ENCODE peak calls at places on chromosomes 3 and 15, in six cellular contexts. J, I, S, L, F and E are unnamed samples.

GRCh38 chr15:97904196-97904572 is 56.3 kb upstream of the ARRDC4 start:
- DNase-seq in J (peak; percentile 79), I (peak; percentile 70), S (peak; percentile 34), L (peak; percentile 80), F (peak; percentile 41), E (no peak)

GRCh38 chr3:64495413-64495812 is 192.4 kb downstream of the ADAMTS9 start:
- DNase-seq in J (no peak), I (no peak), S (no peak), L (no peak), F (no peak), E (no peak)

GRCh38 chr3:139629033-139629432 is 48.7 kb downstream of the NMNAT3 start:
- DNase-seq in J (no peak), I (no peak), S (peak; percentile 36), L (no peak), F (peak; percentile 18), E (no peak)

GRCh38 chr15:78988361-78988911 is 43.6 kb upstream of the CTSH start:
- DNase-seq in J (no peak), I (no peak), S (peak; percentile 97), L (no peak), F (peak; percentile 54), E (peak; percentile 63)

GRCh38 chr3:180408654-180409053 is 193.3 kb upstream of the TTC14 start:
- DNase-seq in J (no peak), I (no peak), S (no peak), L (no peak), F (no peak), E (no peak)

GRCh38 chr15:61051570-61052031 is 177.5 kb downstream of the RORA start:
- DNase-seq in J (peak; percentile 61), I (peak; percentile 15), S (peak; percentile 24), L (peak; percentile 18), F (no peak), E (no peak)

GRCh38 chr3:181265750-181266333 is 276.3 kb upstream of the DNAJC19 start:
- DNase-seq in J (no peak), I (no peak), S (no peak), L (no peak), F (no peak), E (no peak)

GRCh38 chr15:57534279-57534678 is 57.4 kb upstream of the MYZAP start:
- DNase-seq in J (no peak), I (no peak), S (no peak), L (peak; percentile 64), F (no peak), E (no peak)

GRCh38 chr15:85571780-85572179 is 191.4 kb downstream of the AKAP13 start:
- DNase-seq in J (no peak), I (no peak), S (no peak), L (no peak), F (no peak), E (no peak)

GRCh38 chr3:61848885-61849284 is 287.5 kb downstream of the PTPRG start:
- DNase-seq in J (no peak), I (no peak), S (no peak), L (no peak), F (no peak), E (no peak)

GRCh38 chr3:163919154-163919553 is 1159.1 kb downstream of the SI start:
- DNase-seq in J (no peak), I (no peak), S (no peak), L (no peak), F (no peak), E (no peak)

GRCh38 chr3:8529197-8529637 is 27.6 kb downstream of the LMCD1 start:
- DNase-seq in J (peak; percentile 52), I (no peak), S (peak; percentile 59), L (no peak), F (no peak), E (no peak)

GRCh38 chr15:68286256-68286655 is 8.7 kb downstream of the FEM1B start:
- DNase-seq in J (no peak), I (no peak), S (no peak), L (no peak), F (no peak), E (no peak)

GRCh38 chr15:79412010-79412409 is 20.1 kb upstream of the MINAR1 start:
- DNase-seq in J (no peak), I (no peak), S (no peak), L (no peak), F (no peak), E (no peak)

DNA sequence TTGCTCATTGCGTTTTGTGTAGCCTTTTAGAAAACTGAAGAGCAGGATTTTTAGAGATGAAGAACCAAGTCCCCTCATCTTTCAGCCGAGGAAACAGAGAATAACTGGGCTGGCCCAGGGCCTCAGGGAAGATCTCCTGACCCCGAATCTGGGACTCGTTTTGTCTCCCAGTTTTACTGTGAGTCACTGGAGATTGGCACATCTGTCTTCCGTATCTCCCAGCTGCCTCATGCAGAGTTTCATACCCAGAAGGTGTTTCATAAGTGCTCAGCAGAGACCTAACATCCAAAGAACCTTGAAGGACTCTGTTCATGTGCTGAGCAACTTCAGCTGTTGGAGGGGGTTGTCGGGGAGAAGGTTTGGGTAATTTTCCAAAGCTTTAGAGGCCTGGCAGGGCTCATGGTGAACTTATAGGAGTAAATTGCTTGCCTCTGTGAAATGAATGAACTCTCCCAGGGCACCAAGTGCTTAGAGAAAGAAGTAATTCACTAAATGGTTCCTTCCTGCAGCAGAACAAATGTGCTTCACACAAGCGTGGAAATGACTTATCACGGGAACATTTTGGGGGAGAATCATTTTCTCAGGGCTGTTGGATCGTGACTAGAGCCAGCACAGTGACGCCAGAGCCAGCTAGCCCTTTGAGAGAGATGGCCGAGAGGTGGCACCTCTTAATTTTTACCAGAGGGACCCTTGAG is 121.5 kb downstream of the FAM43A start:
- DNase-seq in J (no peak), I (no peak), S (no peak), L (no peak), F (no peak), E (no peak)
- TF ChIP-seq YY1 in J (no peak), I (no peak), S (no peak), L (no peak), F (no peak), E (no peak)

GRCh38 chr3:111538111-111538510 is 3.9 kb upstream of the CD96 start:
- DNase-seq in J (no peak), I (no peak), S (no peak), L (no peak), F (no peak), E (no peak)

GRCh38 chr3:111539351-111540331 is 2.4 kb upstream of the CD96 start:
- DNase-seq in J (peak; percentile 60), I (peak; percentile 21), S (peak; percentile 34), L (peak; percentile 40), F (peak; percentile 52), E (peak; percentile 38)

GRCh38 chr3:111541911-111542483 is at the start of gene CD96:
- DNase-seq in J (no peak), I (no peak), S (no peak), L (no peak), F (no peak), E (no peak)

GRCh38 chr3:111541391-111541790 is 606 bp upstream of the CD96 start:
- DNase-seq in J (no peak), I (no peak), S (no peak), L (no peak), F (no peak), E (no peak)

DNA sequence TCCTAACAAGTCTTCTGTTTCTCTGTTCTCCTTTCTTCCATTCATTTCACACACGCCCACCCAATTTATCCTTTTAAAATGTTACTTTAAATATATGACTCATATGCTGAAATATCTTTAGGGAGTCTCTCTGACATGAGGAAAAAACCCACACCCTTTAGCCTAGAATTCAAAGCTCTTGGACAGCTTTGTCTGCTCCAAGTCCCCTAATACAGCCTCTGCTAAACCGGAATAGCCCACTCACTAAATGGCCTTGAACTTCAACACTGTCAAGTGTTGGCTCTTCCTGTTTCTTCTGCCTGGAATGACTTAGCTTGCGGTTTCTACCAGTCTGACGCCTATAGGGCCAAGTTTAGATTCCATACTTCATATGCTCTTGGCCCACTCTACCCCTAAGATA is 3.3 kb upstream of the CD96 start:
- DNase-seq in J (no peak), I (no peak), S (peak; percentile 13), L (no peak), F (no peak), E (no peak)
- TF ChIP-seq YY1 in J (no peak), I (no peak), S (no peak), L (no peak), F (no peak), E (no peak)

GRCh38 chr3:148953094-148953493 is 38.2 kb upstream of the GYG1 start:
- DNase-seq in J (no peak), I (no peak), S (no peak), L (no peak), F (no peak), E (no peak)

GRCh38 chr3:148955544-148956346 is 35.6 kb upstream of the GYG1 start:
- DNase-seq in J (peak; percentile 50), I (no peak), S (peak; percentile 47), L (peak; percentile 76), F (peak; percentile 48), E (no peak)

GRCh38 chr3:148958681-148959080 is 32.7 kb upstream of the GYG1 start:
- DNase-seq in J (no peak), I (no peak), S (no peak), L (no peak), F (no peak), E (no peak)

GRCh38 chr3:148954981-148955380 is 36.4 kb upstream of the GYG1 start:
- DNase-seq in J (no peak), I (no peak), S (no peak), L (no peak), F (no peak), E (no peak)

DNA sequence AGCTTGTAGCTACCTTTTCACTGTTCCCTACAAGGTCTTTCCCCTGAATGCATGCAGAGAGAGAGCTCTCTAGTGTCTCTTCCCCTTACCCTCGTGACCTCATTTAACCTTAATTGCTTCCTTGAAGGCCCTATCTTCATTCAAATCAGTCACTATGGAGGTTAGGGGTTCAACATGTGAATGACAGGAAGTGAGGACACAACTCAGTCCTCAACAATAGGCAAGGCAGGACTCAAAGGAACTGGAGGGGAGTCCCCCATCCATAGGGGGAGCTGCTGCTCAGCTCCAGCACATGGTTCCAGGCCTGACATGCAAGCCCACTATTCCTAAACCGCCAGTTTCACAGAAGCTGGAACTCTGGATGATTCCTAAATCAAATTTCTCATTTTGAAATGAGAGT is 33.8 kb upstream of the GYG1 start:
- DNase-seq in J (no peak), I (peak; percentile 49), S (peak; percentile 37), L (peak; percentile 57), F (peak; percentile 8), E (no peak)
- TF ChIP-seq YY1 in J (no peak), I (no peak), S (no peak), L (no peak), F (no peak), E (no peak)

GRCh38 chr15:45431502-45431901 is 53.2 kb upstream of the GATM start:
- DNase-seq in J (no peak), I (no peak), S (no peak), L (no peak), F (no peak), E (no peak)

GRCh38 chr15:45429974-45430792 is 51.8 kb upstream of the GATM start:
- DNase-seq in J (peak; percentile 51), I (peak; percentile 21), S (peak; percentile 22), L (peak; percentile 20), F (no peak), E (no peak)

GRCh38 chr15:45434168-45434567 is 55.8 kb upstream of the GATM start:
- DNase-seq in J (no peak), I (no peak), S (no peak), L (no peak), F (no peak), E (no peak)

GRCh38 chr15:45439521-45439931 is 61.2 kb upstream of the GATM start:
- DNase-seq in J (no peak), I (no peak), S (peak; percentile 79), L (no peak), F (no peak), E (no peak)

GRCh38 chr15:45435124-45435903 is 57.0 kb upstream of the GATM start:
- DNase-seq in J (no peak), I (no peak), S (no peak), L (no peak), F (no peak), E (no peak)
- TF ChIP-seq YY1 in J (no peak), I (no peak), S (no peak), L (no peak), F (no peak), E (no peak)